ENCODE peak calls at places on chromosomes 1 and 21, in six cellular contexts. Q is ovary; L is CD8-positive, alpha-beta T cell; J is mesenchymal stem cell; E is A549; P is substantia nigra. A is an unnamed sample.

GRCh38 chr1:29355375-29355774 is 119.1 kb downstream of the PTPRU start:
- DNase-seq in Q (no peak), L (no peak), J (no peak), E (no peak), P (no peak), A (no peak)

GRCh38 chr1:12692967-12693782 is 22.7 kb upstream of the AADACL3 start:
- DNase-seq in Q (no peak), L (no peak), J (no peak), E (no peak), P (no peak), A (no peak)

GRCh38 chr1:107936498-107937481 is 28.2 kb downstream of the VAV3 start:
- DNase-seq in Q (no peak), L (peak; percentile 34), J (peak; percentile 83), E (no peak), P (no peak), A (no peak)

GRCh38 chr1:171940373-171940772 is 99.1 kb downstream of the DNM3 start:
- DNase-seq in Q (no peak), L (no peak), J (peak; percentile 2), E (no peak), P (no peak), A (no peak)

GRCh38 chr1:125065821-125066180 is 3881.0 kb downstream of the SRGAP2C start:
- DNase-seq in Q (peak; percentile 16), L (no peak), J (no peak), E (no peak), P (no peak), A (no peak)

GRCh38 chr1:48817505-48818114 is 40.9 kb upstream of the BEND5 start:
- DNase-seq in Q (peak; percentile 72), L (no peak), J (peak; percentile 5), E (peak; percentile 8), P (peak; percentile 4), A (no peak)

GRCh38 chr1:72006092-72006491 is 276.2 kb downstream of the NEGR1 start:
- DNase-seq in Q (no peak), L (no peak), J (no peak), E (no peak), P (no peak), A (no peak)

GRCh38 chr1:240567066-240567465 is 44.9 kb downstream of the GREM2 start:
- DNase-seq in Q (no peak), L (no peak), J (no peak), E (no peak), P (no peak), A (no peak)

GRCh38 chr1:240111558-240111957 is 19.9 kb downstream of the FMN2 start:
- DNase-seq in Q (no peak), L (no peak), J (no peak), E (no peak), P (no peak), A (no peak)

GRCh38 chr1:68570859-68571258 is 74.0 kb upstream of the DEPDC1 start:
- DNase-seq in Q (no peak), L (no peak), J (no peak), E (no peak), P (no peak), A (no peak)

GRCh38 chr21:45266518-45267389 is 20.9 kb downstream of the POFUT2 start:
- DNase-seq in Q (peak; percentile 20), L (peak; percentile 50), J (peak; percentile 26), E (no peak), P (no peak), A (no peak)

DNA sequence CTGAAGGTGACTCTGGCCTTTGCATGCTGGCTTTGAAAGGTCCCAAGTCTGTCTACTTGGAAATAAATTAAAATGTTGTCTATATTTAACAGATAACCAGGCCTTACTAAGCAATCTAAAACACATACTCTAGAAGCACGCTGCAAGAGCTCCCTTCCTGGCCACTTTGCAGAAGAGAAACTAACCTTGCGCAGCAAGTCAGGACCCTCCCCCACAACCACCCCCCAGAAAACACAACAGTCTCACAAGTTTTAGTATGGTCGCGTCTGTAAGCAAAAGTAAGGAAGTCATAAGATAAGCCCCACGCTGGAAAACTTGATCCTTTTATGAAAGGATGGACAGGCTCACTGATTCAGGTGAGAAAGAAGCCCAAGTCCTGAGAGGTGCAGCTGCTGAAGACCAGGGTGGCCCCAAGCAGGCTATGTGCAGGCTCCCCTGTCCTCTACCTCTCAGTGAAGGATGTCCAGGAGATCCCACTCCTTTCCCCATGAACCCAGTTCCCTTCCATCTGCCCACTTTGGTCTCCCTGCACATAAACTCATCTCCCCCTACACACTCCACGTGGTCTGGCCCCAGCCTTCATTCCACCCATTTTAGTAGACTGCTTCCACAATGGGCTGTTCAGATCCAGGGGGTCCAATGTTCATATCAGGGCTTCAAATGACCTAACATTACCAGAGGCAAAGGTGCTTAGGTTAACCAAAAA is 23.8 kb downstream of the HIVEP3 start:
- DNase-seq in Q (no peak), L (no peak), J (no peak), E (no peak), P (no peak), A (no peak)
- H3K27ac ChIP-seq in Q (peak overlapping the region; percentile 34), L (no peak overlapping the region), J (no peak overlapping the region), E (peak overlapping the region; percentile 60), P (no peak overlapping the region), A (no peak overlapping the region)

DNA sequence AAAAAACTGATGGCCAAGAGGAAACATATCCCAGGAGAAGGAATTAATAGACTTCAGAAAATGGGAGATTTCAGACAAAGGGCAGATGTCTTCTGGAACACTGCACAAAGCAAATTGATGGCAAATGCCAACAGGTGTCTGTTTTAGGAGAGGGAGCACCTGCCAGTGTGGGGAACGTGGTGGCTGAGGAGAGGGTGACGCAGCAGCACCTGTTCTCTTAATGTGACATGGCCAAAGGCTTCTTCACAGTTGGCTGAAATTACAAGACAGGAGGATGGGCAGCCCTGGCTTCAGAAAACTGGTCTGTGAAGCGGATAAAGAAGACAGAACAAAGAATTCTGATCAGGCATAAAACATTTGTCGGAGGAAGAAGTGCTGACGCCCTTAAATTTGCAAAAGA is 178.7 kb upstream of the RUNX1 start:
- DNase-seq in Q (no peak), L (no peak), J (no peak), E (no peak), P (no peak), A (no peak)
- H3K27ac ChIP-seq in Q (no peak overlapping the region), L (no peak overlapping the region), J (no peak overlapping the region), E (no peak overlapping the region), P (no peak overlapping the region), A (no peak overlapping the region)

GRCh38 chr1:92998829-92999228 is 37.6 kb upstream of the DIPK1A start:
- DNase-seq in Q (no peak), L (no peak), J (no peak), E (no peak), P (no peak), A (no peak)

GRCh38 chr1:93001893-93002292 is 40.6 kb upstream of the DIPK1A start:
- DNase-seq in Q (no peak), L (no peak), J (no peak), E (no peak), P (no peak), A (no peak)

GRCh38 chr1:93000751-93001175 is 39.5 kb upstream of the DIPK1A start:
- DNase-seq in Q (no peak), L (no peak), J (no peak), E (no peak), P (no peak), A (no peak)

GRCh38 chr1:93003981-93004380 is 42.7 kb upstream of the DIPK1A start:
- DNase-seq in Q (no peak), L (no peak), J (no peak), E (no peak), P (no peak), A (no peak)

GRCh38 chr1:93000291-93000690 is 39.0 kb upstream of the DIPK1A start:
- DNase-seq in Q (no peak), L (no peak), J (no peak), E (no peak), P (no peak), A (no peak)
- H3K27ac ChIP-seq in Q (no peak overlapping the region), L (no peak overlapping the region), J (no peak overlapping the region), E (no peak overlapping the region), P (no peak overlapping the region), A (no peak overlapping the region)

DNA sequence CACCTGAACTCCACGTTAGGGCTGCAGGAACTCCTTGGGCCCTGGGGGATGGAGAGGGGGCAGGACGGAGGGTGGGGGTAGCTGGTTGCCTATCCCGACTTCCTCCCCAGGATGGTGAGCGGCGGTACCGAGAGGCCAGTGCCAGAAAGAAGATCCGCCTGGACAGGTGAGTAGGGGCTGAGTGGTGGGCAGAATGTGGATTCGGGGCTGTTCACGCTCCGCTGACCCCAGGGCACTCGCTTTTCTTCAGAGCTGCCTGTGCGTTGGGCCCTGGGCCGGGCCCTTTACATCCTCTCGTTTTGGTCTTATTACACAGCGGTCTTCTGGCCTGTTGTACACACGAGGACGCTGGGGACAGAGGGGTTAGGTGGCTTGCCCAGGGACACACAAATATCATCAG is 20.8 kb downstream of the FAM151A start:
- DNase-seq in Q (no peak), L (no peak), J (no peak), E (no peak), P (no peak), A (no peak)
- H3K27ac ChIP-seq in Q (no peak overlapping the region), L (no peak overlapping the region), J (no peak overlapping the region), E (no peak overlapping the region), P (no peak overlapping the region), A (no peak overlapping the region)

GRCh38 chr21:21196087-21196486 is 197.9 kb downstream of the NCAM2 start:
- DNase-seq in Q (no peak), L (no peak), J (no peak), E (no peak), P (no peak), A (no peak)

GRCh38 chr21:21196848-21197247 is 198.6 kb downstream of the NCAM2 start:
- DNase-seq in Q (no peak), L (no peak), J (no peak), E (no peak), P (no peak), A (no peak)

GRCh38 chr21:21200939-21201610 is 202.9 kb downstream of the NCAM2 start:
- DNase-seq in Q (no peak), L (no peak), J (peak; percentile 57), E (no peak), P (no peak), A (no peak)

GRCh38 chr21:21200103-21200938 is 202.1 kb downstream of the NCAM2 start:
- DNase-seq in Q (no peak), L (no peak), J (peak; percentile 96), E (no peak), P (no peak), A (no peak)

GRCh38 chr21:21199342-21200102 is 201.3 kb downstream of the NCAM2 start:
- DNase-seq in Q (no peak), L (no peak), J (no peak), E (no peak), P (no peak), A (no peak)
- H3K27ac ChIP-seq in Q (no peak overlapping the region), L (no peak overlapping the region), J (peak overlapping the region; percentile 95), E (no peak overlapping the region), P (no peak overlapping the region), A (no peak overlapping the region)

GRCh38 chr1:56439610-56440264 is 139.6 kb downstream of the PLPP3 start:
- DNase-seq in Q (no peak), L (no peak), J (no peak), E (no peak), P (no peak), A (no peak)
- H3K27ac ChIP-seq in Q (no peak overlapping the region), L (no peak overlapping the region), J (no peak overlapping the region), E (no peak overlapping the region), P (peak overlapping the region; percentile 95), A (peak overlapping the region; percentile 18)

A was measured in caudate nucleus.